ENCODE peak calls at places on chromosomes 1 and 21, in four cellular contexts. Z is upper lobe of left lung, T is body of pancreas, W is right lobe of liver. G is an unnamed sample.
A peak's percentile ranks its signal among the peaks of the same experiment; 100 is the strongest.

GRCh38 chr1:79568411-79568810 is 561.9 kb upstream of the ADGRL4 start:
- ATAC-seq in Z (no peak), T (no peak), W (no peak), G (no peak)

GRCh38 chr1:245604979-245605378 is 450.2 kb downstream of the KIF26B start:
- ATAC-seq in Z (no peak), T (no peak), W (peak; percentile 71), G (no peak)

GRCh38 chr1:51203121-51203873 is 32.8 kb upstream of the RNF11 start:
- ATAC-seq in Z (no peak), T (no peak), W (no peak), G (no peak)

GRCh38 chr1:110039641-110040040 is 5.2 kb downstream of the STRIP1 start:
- ATAC-seq in Z (no peak), T (no peak), W (no peak), G (no peak)

GRCh38 chr1:20302093-20302471 is 11.4 kb downstream of the VWA5B1 start:
- ATAC-seq in Z (no peak), T (no peak), W (no peak), G (no peak)

GRCh38 chr1:215076312-215076711 is 6.2 kb upstream of the KCNK2 start:
- ATAC-seq in Z (no peak), T (no peak), W (peak; percentile 86), G (no peak)

GRCh38 chr1:208242829-208243521 is 1.2 kb downstream of the PLXNA2 start:
- ATAC-seq in Z (peak; percentile 25), T (peak; percentile 15), W (peak; percentile 8), G (peak; percentile 32)

GRCh38 chr1:64046243-64046642 is 157.2 kb upstream of the UBE2U start:
- ATAC-seq in Z (no peak), T (no peak), W (no peak), G (no peak)

GRCh38 chr1:164240081-164240480 is 318.9 kb upstream of the PBX1 start:
- ATAC-seq in Z (no peak), T (no peak), W (peak; percentile 27), G (no peak)

GRCh38 chr1:201250326-201251011 is 32.8 kb upstream of the PKP1 start:
- ATAC-seq in Z (no peak), T (no peak), W (no peak), G (no peak)

GRCh38 chr1:220330265-220330664 is 58.0 kb upstream of the RAB3GAP2 start:
- ATAC-seq in Z (no peak), T (no peak), W (peak; percentile 75), G (no peak)

GRCh38 chr1:119226880-119227279 is 86.4 kb upstream of the WARS2 start:
- ATAC-seq in Z (no peak), T (no peak), W (no peak), G (no peak)

GRCh38 chr1:158445371-158445770 is 16.3 kb upstream of the OR10K1 start:
- ATAC-seq in Z (no peak), T (no peak), W (no peak), G (no peak)

GRCh38 chr21:44618909-44619308 is 7.0 kb downstream of the KRTAP10-8 start:
- ATAC-seq in Z (peak; percentile 40), T (no peak), W (peak; percentile 30), G (no peak)

GRCh38 chr1:219324171-219324570 is 150.5 kb downstream of the LYPLAL1 start:
- ATAC-seq in Z (no peak), T (no peak), W (no peak), G (no peak)

GRCh38 chr1:51517361-51518032 is 1.6 kb downstream of the EPS15 start:
- ATAC-seq in Z (no peak), T (no peak), W (no peak), G (no peak)

GRCh38 chr1:217896490-217896889 is 265.3 kb downstream of the SPATA17 start:
- ATAC-seq in Z (peak; percentile 62), T (no peak), W (no peak), G (no peak)

GRCh38 chr1:56501888-56502287 is 77.5 kb downstream of the PLPP3 start:
- ATAC-seq in Z (peak; percentile 50), T (no peak), W (no peak), G (no peak)

GRCh38 chr1:236214761-236215160 is 67.0 kb downstream of the ERO1B start:
- ATAC-seq in Z (no peak), T (no peak), W (no peak), G (no peak)

GRCh38 chr1:198088360-198089071 is 68.3 kb upstream of the NEK7 start:
- ATAC-seq in Z (peak; percentile 82), T (no peak), W (peak; percentile 73), G (no peak)

GRCh38 chr1:205398586-205398985 is 23.3 kb downstream of the LEMD1 start:
- ATAC-seq in Z (no peak), T (no peak), W (no peak), G (no peak)

GRCh38 chr1:218823291-218823900 is 350.3 kb upstream of the LYPLAL1 start:
- ATAC-seq in Z (no peak), T (peak; percentile 27), W (no peak), G (peak; percentile 46)

GRCh38 chr1:168708698-168709406 is 20.2 kb downstream of the DPT start:
- ATAC-seq in Z (peak; percentile 89), T (peak; percentile 64), W (no peak), G (peak; percentile 46)

GRCh38 chr1:6783956-6784559 is 1.2 kb upstream of the CAMTA1 start:
- ATAC-seq in Z (peak; percentile 7), T (peak; percentile 2), W (peak; percentile 19), G (peak; percentile 1)

GRCh38 chr1:167905671-167906070 is 8.3 kb downstream of the ADCY10 start:
- ATAC-seq in Z (peak; percentile 24), T (no peak), W (peak; percentile 18), G (no peak)

GRCh38 chr1:50620680-50621329 is 197.6 kb upstream of the DMRTA2 start:
- ATAC-seq in Z (peak; percentile 85), T (peak; percentile 21), W (peak; percentile 82), G (no peak)

GRCh38 chr21:46195595-46196195 is 11.4 kb upstream of the SPATC1L start:
- ATAC-seq in Z (no peak), T (no peak), W (no peak), G (no peak)

GRCh38 chr1:106937104-106937503 is 119.4 kb upstream of the PRMT6 start:
- ATAC-seq in Z (no peak), T (no peak), W (no peak), G (no peak)

GRCh38 chr1:2202843-2203601 is 8.4 kb upstream of the FAAP20 start:
- ATAC-seq in Z (no peak), T (no peak), W (no peak), G (no peak)

GRCh38 chr1:40241372-40241771 is 6.4 kb upstream of the TMCO2 start:
- ATAC-seq in Z (peak; percentile 43), T (no peak), W (no peak), G (no peak)
- TF ChIP-seq POLR2A in Z (no peak), T (no peak), W (no peak), G (no peak)

DNA sequence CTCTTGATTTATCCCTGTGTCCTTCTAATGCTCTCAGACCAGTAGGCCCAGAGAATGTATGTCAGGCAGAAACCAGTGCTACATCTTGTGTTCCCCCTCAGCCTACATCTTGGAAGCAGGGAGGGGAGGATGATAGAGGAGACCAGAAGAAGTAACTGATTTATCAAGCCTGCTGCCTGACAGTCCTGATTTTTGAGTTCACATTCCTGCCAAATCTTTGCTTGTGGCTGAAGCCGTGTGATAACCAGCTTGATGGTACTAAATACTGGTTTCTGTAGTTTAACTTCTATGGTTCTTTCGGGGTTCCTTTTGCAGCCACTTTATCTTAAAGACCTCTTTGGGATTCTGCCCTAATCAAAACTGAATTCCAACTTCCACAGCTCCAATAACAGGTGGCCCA is 59.7 kb upstream of the WDR26 start:
- ATAC-seq in Z (no peak), T (no peak), W (no peak), G (no peak)
- TF ChIP-seq POLR2A in Z (no peak), T (no peak), W (no peak), G (no peak)

GRCh38 chr1:27555700-27556424 is 48.1 kb downstream of the AHDC1 start:
- ATAC-seq in Z (peak; percentile 25), T (no peak), W (no peak), G (peak; percentile 18)

GRCh38 chr1:27556781-27557595 is 47.0 kb downstream of the AHDC1 start:
- ATAC-seq in Z (peak; percentile 83), T (peak; percentile 85), W (peak; percentile 73), G (peak; percentile 84)

GRCh38 chr1:27559466-27560030 is 44.4 kb downstream of the AHDC1 start:
- ATAC-seq in Z (no peak), T (no peak), W (no peak), G (no peak)

GRCh38 chr1:27556435-27556780 is 47.5 kb downstream of the AHDC1 start:
- ATAC-seq in Z (no peak), T (no peak), W (no peak), G (no peak)

GRCh38 chr1:27557596-27558340 is 46.2 kb downstream of the AHDC1 start:
- ATAC-seq in Z (no peak), T (no peak), W (no peak), G (no peak)
- TF ChIP-seq POLR2A in Z (no peak), T (peak; percentile 7), W (no peak), G (no peak)

GRCh38 chr21:42010507-42011493 is 640 bp upstream of the ZBTB21 start:
- ATAC-seq in Z (peak; percentile 49), T (peak; percentile 43), W (peak; percentile 11), G (peak; percentile 30)
- TF ChIP-seq POLR2A in Z (peak; percentile 33), T (no peak), W (peak; percentile 62), G (no peak)

GRCh38 chr1:45205000-45205909 is 1.1 kb downstream of the ZSWIM5 start:
- ATAC-seq in Z (peak; percentile 43), T (peak; percentile 33), W (peak; percentile 59), G (peak; percentile 63)

GRCh38 chr1:45211061-45211460 is 4.7 kb upstream of the ZSWIM5 start:
- ATAC-seq in Z (no peak), T (no peak), W (no peak), G (no peak)

GRCh38 chr1:45200906-45201500 is 5.4 kb downstream of the ZSWIM5 start:
- ATAC-seq in Z (no peak), T (no peak), W (no peak), G (no peak)

GRCh38 chr1:45206808-45207624 is 611 bp upstream of the ZSWIM5 start:
- ATAC-seq in Z (no peak), T (no peak), W (no peak), G (no peak)

DNA sequence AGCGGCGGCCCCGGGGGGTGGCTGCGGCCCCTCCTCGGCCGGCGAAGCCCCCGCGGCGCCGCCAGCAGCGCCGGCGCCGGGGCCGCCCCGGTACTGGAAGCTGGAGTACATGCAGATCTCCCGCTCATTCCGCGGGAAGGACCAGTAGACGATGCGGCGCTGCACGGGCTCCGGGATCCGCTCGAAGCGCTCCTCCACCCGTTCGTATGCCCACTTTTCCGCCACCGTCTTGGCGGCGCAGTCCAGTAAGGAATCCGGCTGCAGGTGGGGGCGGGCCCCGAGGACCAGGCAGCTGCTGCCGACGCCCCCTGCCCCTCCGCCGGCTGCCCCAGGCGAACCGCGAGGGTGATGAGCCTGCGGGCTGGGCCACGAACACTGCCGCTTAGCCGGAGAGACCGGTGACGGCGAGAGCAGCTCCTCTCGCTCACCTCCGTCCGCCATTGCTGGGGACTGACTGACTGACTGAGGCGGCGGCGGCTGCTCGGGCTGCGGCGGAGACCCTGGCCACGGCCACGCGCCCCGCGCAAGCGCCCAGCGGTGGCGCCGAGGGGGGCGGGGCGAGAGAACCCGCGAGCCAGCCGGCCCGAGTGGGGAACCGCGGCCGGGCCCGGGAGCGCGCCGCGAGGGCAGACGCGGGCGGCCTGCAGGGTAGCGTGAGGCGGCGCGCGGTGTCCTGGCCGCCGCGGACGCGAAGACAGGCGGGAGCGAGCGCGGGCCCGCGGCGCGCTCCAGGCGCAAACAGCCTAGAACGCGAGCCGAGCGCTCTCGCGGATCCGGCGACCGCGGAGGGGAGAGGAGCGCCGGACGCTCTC is at the start of gene ZSWIM5:
- ATAC-seq in Z (peak; percentile 97), T (peak; percentile 92), W (peak; percentile 93), G (peak; percentile 93)
- TF ChIP-seq POLR2A in Z (no peak), T (peak; percentile 83), W (no peak), G (peak; percentile 65)

G was measured in gastroesophageal sphincter.